ENCODE peak calls at places on chromosomes 7 and 10, in nine cellular contexts. One of them, this sample, is unnamed.

GRCh38 chr7:83677180-83677866 is 28.4 kb upstream of the SEMA3E start:
- DNase-seq in stimulated activated CD4-positive, alpha-beta T cell treated with anti-CD3 and anti-CD28 coated beads, Interleukin-4, amount 100 ng/mL, for 48 hours: no peak
- DNase-seq in ACHN: peak
- DNase-seq in islet precursor cell: peak
- DNase-seq in T-cell: no peak
- DNase-seq in posterior vena cava: no peak
- DNase-seq in nucleus accumbens: no peak
- DNase-seq in Ammon's horn: no peak
- DNase-seq in NCI-H774: no peak
- DNase-seq in this sample: no peak

GRCh38 chr10:21524526-21525366 is 736 bp downstream of the SKIDA1 start:
- DNase-seq in stimulated activated CD4-positive, alpha-beta T cell treated with anti-CD3 and anti-CD28 coated beads, Interleukin-4, amount 100 ng/mL, for 48 hours: no peak
- DNase-seq in ACHN: no peak
- DNase-seq in islet precursor cell: peak
- DNase-seq in T-cell: no peak
- DNase-seq in posterior vena cava: no peak
- DNase-seq in nucleus accumbens: no peak
- DNase-seq in Ammon's horn: peak
- DNase-seq in NCI-H774: no peak
- DNase-seq in this sample: no peak

GRCh38 chr7:27243340-27244163 is 950 bp downstream of the EVX1 start:
- DNase-seq in stimulated activated CD4-positive, alpha-beta T cell treated with anti-CD3 and anti-CD28 coated beads, Interleukin-4, amount 100 ng/mL, for 48 hours: no peak
- DNase-seq in ACHN: no peak
- DNase-seq in islet precursor cell: no peak
- DNase-seq in T-cell: no peak
- DNase-seq in posterior vena cava: no peak
- DNase-seq in nucleus accumbens: no peak
- DNase-seq in Ammon's horn: no peak
- DNase-seq in NCI-H774: no peak
- DNase-seq in this sample: no peak

GRCh38 chr7:85719981-85720963 is 533.4 kb upstream of the SEMA3D start:
- DNase-seq in stimulated activated CD4-positive, alpha-beta T cell treated with anti-CD3 and anti-CD28 coated beads, Interleukin-4, amount 100 ng/mL, for 48 hours: no peak
- DNase-seq in ACHN: peak
- DNase-seq in islet precursor cell: no peak
- DNase-seq in T-cell: no peak
- DNase-seq in posterior vena cava: no peak
- DNase-seq in nucleus accumbens: no peak
- DNase-seq in Ammon's horn: no peak
- DNase-seq in NCI-H774: no peak
- DNase-seq in this sample: no peak

GRCh38 chr7:30237271-30237695 is 47.1 kb upstream of the ZNRF2 start:
- DNase-seq in stimulated activated CD4-positive, alpha-beta T cell treated with anti-CD3 and anti-CD28 coated beads, Interleukin-4, amount 100 ng/mL, for 48 hours: no peak
- DNase-seq in ACHN: no peak
- DNase-seq in islet precursor cell: no peak
- DNase-seq in T-cell: no peak
- DNase-seq in posterior vena cava: no peak
- DNase-seq in nucleus accumbens: no peak
- DNase-seq in Ammon's horn: no peak
- DNase-seq in NCI-H774: peak
- DNase-seq in this sample: no peak

GRCh38 chr7:77348371-77348813 is 67.8 kb downstream of the GSAP start:
- DNase-seq in stimulated activated CD4-positive, alpha-beta T cell treated with anti-CD3 and anti-CD28 coated beads, Interleukin-4, amount 100 ng/mL, for 48 hours: no peak
- DNase-seq in ACHN: peak
- DNase-seq in islet precursor cell: peak
- DNase-seq in T-cell: no peak
- DNase-seq in posterior vena cava: no peak
- DNase-seq in nucleus accumbens: no peak
- DNase-seq in Ammon's horn: no peak
- DNase-seq in NCI-H774: no peak
- DNase-seq in this sample: no peak

GRCh38 chr7:94391716-94392390 is 2.8 kb upstream of the COL1A2 start:
- DNase-seq in stimulated activated CD4-positive, alpha-beta T cell treated with anti-CD3 and anti-CD28 coated beads, Interleukin-4, amount 100 ng/mL, for 48 hours: no peak
- DNase-seq in ACHN: peak
- DNase-seq in islet precursor cell: peak
- DNase-seq in T-cell: no peak
- DNase-seq in posterior vena cava: peak
- DNase-seq in nucleus accumbens: no peak
- DNase-seq in Ammon's horn: no peak
- DNase-seq in NCI-H774: no peak
- DNase-seq in this sample: peak

GRCh38 chr10:124598196-124598595 is 136.6 kb downstream of the LHPP start:
- DNase-seq in stimulated activated CD4-positive, alpha-beta T cell treated with anti-CD3 and anti-CD28 coated beads, Interleukin-4, amount 100 ng/mL, for 48 hours: no peak
- DNase-seq in ACHN: no peak
- DNase-seq in islet precursor cell: no peak
- DNase-seq in T-cell: no peak
- DNase-seq in posterior vena cava: no peak
- DNase-seq in nucleus accumbens: no peak
- DNase-seq in Ammon's horn: no peak
- DNase-seq in NCI-H774: no peak
- DNase-seq in this sample: no peak

GRCh38 chr7:137038706-137039105 is 170.3 kb downstream of the CHRM2 start:
- DNase-seq in stimulated activated CD4-positive, alpha-beta T cell treated with anti-CD3 and anti-CD28 coated beads, Interleukin-4, amount 100 ng/mL, for 48 hours: no peak
- DNase-seq in ACHN: no peak
- DNase-seq in islet precursor cell: no peak
- DNase-seq in T-cell: no peak
- DNase-seq in posterior vena cava: no peak
- DNase-seq in nucleus accumbens: no peak
- DNase-seq in Ammon's horn: no peak
- DNase-seq in NCI-H774: no peak
- DNase-seq in this sample: no peak

GRCh38 chr10:78471326-78471722 is 437.7 kb downstream of the RPS24 start:
- DNase-seq in stimulated activated CD4-positive, alpha-beta T cell treated with anti-CD3 and anti-CD28 coated beads, Interleukin-4, amount 100 ng/mL, for 48 hours: no peak
- DNase-seq in ACHN: no peak
- DNase-seq in islet precursor cell: peak
- DNase-seq in T-cell: no peak
- DNase-seq in posterior vena cava: no peak
- DNase-seq in nucleus accumbens: no peak
- DNase-seq in Ammon's horn: no peak
- DNase-seq in NCI-H774: no peak
- DNase-seq in this sample: peak

GRCh38 chr10:129501652-129502436 is 34.8 kb downstream of the MGMT start:
- DNase-seq in stimulated activated CD4-positive, alpha-beta T cell treated with anti-CD3 and anti-CD28 coated beads, Interleukin-4, amount 100 ng/mL, for 48 hours: no peak
- DNase-seq in ACHN: no peak
- DNase-seq in islet precursor cell: no peak
- DNase-seq in T-cell: no peak
- DNase-seq in posterior vena cava: no peak
- DNase-seq in nucleus accumbens: no peak
- DNase-seq in Ammon's horn: no peak
- DNase-seq in NCI-H774: no peak
- DNase-seq in this sample: no peak

GRCh38 chr10:63573068-63573697 is 52.0 kb downstream of the REEP3 start:
- DNase-seq in stimulated activated CD4-positive, alpha-beta T cell treated with anti-CD3 and anti-CD28 coated beads, Interleukin-4, amount 100 ng/mL, for 48 hours: no peak
- DNase-seq in ACHN: no peak
- DNase-seq in islet precursor cell: no peak
- DNase-seq in T-cell: no peak
- DNase-seq in posterior vena cava: no peak
- DNase-seq in nucleus accumbens: no peak
- DNase-seq in Ammon's horn: no peak
- DNase-seq in NCI-H774: peak
- DNase-seq in this sample: no peak

GRCh38 chr10:75234683-75235374 is 928 bp downstream of the COMTD1 start:
- DNase-seq in stimulated activated CD4-positive, alpha-beta T cell treated with anti-CD3 and anti-CD28 coated beads, Interleukin-4, amount 100 ng/mL, for 48 hours: peak
- DNase-seq in ACHN: no peak
- DNase-seq in islet precursor cell: peak
- DNase-seq in T-cell: no peak
- DNase-seq in posterior vena cava: no peak
- DNase-seq in nucleus accumbens: no peak
- DNase-seq in Ammon's horn: no peak
- DNase-seq in NCI-H774: no peak
- DNase-seq in this sample: peak

GRCh38 chr7:155921804-155922506 is 109.7 kb upstream of the SHH start:
- DNase-seq in stimulated activated CD4-positive, alpha-beta T cell treated with anti-CD3 and anti-CD28 coated beads, Interleukin-4, amount 100 ng/mL, for 48 hours: no peak
- DNase-seq in ACHN: no peak
- DNase-seq in islet precursor cell: peak
- DNase-seq in T-cell: no peak
- DNase-seq in posterior vena cava: peak
- DNase-seq in nucleus accumbens: no peak
- DNase-seq in Ammon's horn: no peak
- DNase-seq in NCI-H774: no peak
- DNase-seq in this sample: no peak

GRCh38 chr10:351770-352318 is 216.6 kb downstream of the ZMYND11 start:
- DNase-seq in stimulated activated CD4-positive, alpha-beta T cell treated with anti-CD3 and anti-CD28 coated beads, Interleukin-4, amount 100 ng/mL, for 48 hours: no peak
- DNase-seq in ACHN: no peak
- DNase-seq in islet precursor cell: peak
- DNase-seq in T-cell: peak
- DNase-seq in posterior vena cava: no peak
- DNase-seq in nucleus accumbens: no peak
- DNase-seq in Ammon's horn: no peak
- DNase-seq in NCI-H774: no peak
- DNase-seq in this sample: peak

GRCh38 chr10:6520138-6520537 is 59.9 kb downstream of the PRKCQ start:
- DNase-seq in stimulated activated CD4-positive, alpha-beta T cell treated with anti-CD3 and anti-CD28 coated beads, Interleukin-4, amount 100 ng/mL, for 48 hours: no peak
- DNase-seq in ACHN: no peak
- DNase-seq in islet precursor cell: no peak
- DNase-seq in T-cell: no peak
- DNase-seq in posterior vena cava: no peak
- DNase-seq in nucleus accumbens: no peak
- DNase-seq in Ammon's horn: no peak
- DNase-seq in NCI-H774: no peak
- DNase-seq in this sample: no peak

GRCh38 chr10:71161429-71161828 is 50.9 kb upstream of the UNC5B start:
- DNase-seq in stimulated activated CD4-positive, alpha-beta T cell treated with anti-CD3 and anti-CD28 coated beads, Interleukin-4, amount 100 ng/mL, for 48 hours: no peak
- DNase-seq in ACHN: peak
- DNase-seq in islet precursor cell: peak
- DNase-seq in T-cell: no peak
- DNase-seq in posterior vena cava: peak
- DNase-seq in nucleus accumbens: no peak
- DNase-seq in Ammon's horn: no peak
- DNase-seq in NCI-H774: no peak
- DNase-seq in this sample: no peak

GRCh38 chr7:158707610-158708009 is 3.0 kb upstream of the NCAPG2 start:
- DNase-seq in stimulated activated CD4-positive, alpha-beta T cell treated with anti-CD3 and anti-CD28 coated beads, Interleukin-4, amount 100 ng/mL, for 48 hours: no peak
- DNase-seq in ACHN: no peak
- DNase-seq in islet precursor cell: no peak
- DNase-seq in T-cell: no peak
- DNase-seq in posterior vena cava: no peak
- DNase-seq in nucleus accumbens: no peak
- DNase-seq in Ammon's horn: no peak
- DNase-seq in NCI-H774: no peak
- DNase-seq in this sample: no peak

GRCh38 chr7:112176693-112177415 is 29.3 kb downstream of the DOCK4 start:
- DNase-seq in stimulated activated CD4-positive, alpha-beta T cell treated with anti-CD3 and anti-CD28 coated beads, Interleukin-4, amount 100 ng/mL, for 48 hours: no peak
- DNase-seq in ACHN: no peak
- DNase-seq in islet precursor cell: no peak
- DNase-seq in T-cell: no peak
- DNase-seq in posterior vena cava: no peak
- DNase-seq in nucleus accumbens: no peak
- DNase-seq in Ammon's horn: no peak
- DNase-seq in NCI-H774: no peak
- DNase-seq in this sample: no peak

GRCh38 chr10:120931423-120931822 is 80.3 kb downstream of the WDR11 start:
- DNase-seq in stimulated activated CD4-positive, alpha-beta T cell treated with anti-CD3 and anti-CD28 coated beads, Interleukin-4, amount 100 ng/mL, for 48 hours: no peak
- DNase-seq in ACHN: no peak
- DNase-seq in islet precursor cell: no peak
- DNase-seq in T-cell: no peak
- DNase-seq in posterior vena cava: no peak
- DNase-seq in nucleus accumbens: no peak
- DNase-seq in Ammon's horn: no peak
- DNase-seq in NCI-H774: no peak
- DNase-seq in this sample: no peak

GRCh38 chr10:60446855-60447254 is 57.2 kb upstream of the ANK3 start:
- DNase-seq in stimulated activated CD4-positive, alpha-beta T cell treated with anti-CD3 and anti-CD28 coated beads, Interleukin-4, amount 100 ng/mL, for 48 hours: no peak
- DNase-seq in ACHN: no peak
- DNase-seq in islet precursor cell: no peak
- DNase-seq in T-cell: no peak
- DNase-seq in posterior vena cava: no peak
- DNase-seq in nucleus accumbens: no peak
- DNase-seq in Ammon's horn: no peak
- DNase-seq in NCI-H774: no peak
- DNase-seq in this sample: no peak

GRCh38 chr10:17200885-17201164 is 647 bp downstream of the TRDMT1 start:
- DNase-seq in stimulated activated CD4-positive, alpha-beta T cell treated with anti-CD3 and anti-CD28 coated beads, Interleukin-4, amount 100 ng/mL, for 48 hours: no peak
- DNase-seq in ACHN: peak
- DNase-seq in islet precursor cell: no peak
- DNase-seq in T-cell: peak
- DNase-seq in posterior vena cava: no peak
- DNase-seq in nucleus accumbens: no peak
- DNase-seq in Ammon's horn: peak
- DNase-seq in NCI-H774: no peak
- DNase-seq in this sample: no peak

GRCh38 chr7:5997210-5997808 is 11.5 kb downstream of the PMS2 start:
- DNase-seq in stimulated activated CD4-positive, alpha-beta T cell treated with anti-CD3 and anti-CD28 coated beads, Interleukin-4, amount 100 ng/mL, for 48 hours: no peak
- DNase-seq in ACHN: peak
- DNase-seq in islet precursor cell: no peak
- DNase-seq in T-cell: peak
- DNase-seq in posterior vena cava: no peak
- DNase-seq in nucleus accumbens: no peak
- DNase-seq in Ammon's horn: peak
- DNase-seq in NCI-H774: peak
- DNase-seq in this sample: no peak

GRCh38 chr7:102195361-102195760 is 91.3 kb upstream of the SH2B2 start:
- DNase-seq in stimulated activated CD4-positive, alpha-beta T cell treated with anti-CD3 and anti-CD28 coated beads, Interleukin-4, amount 100 ng/mL, for 48 hours: no peak
- DNase-seq in ACHN: no peak
- DNase-seq in islet precursor cell: no peak
- DNase-seq in T-cell: no peak
- DNase-seq in posterior vena cava: no peak
- DNase-seq in nucleus accumbens: no peak
- DNase-seq in Ammon's horn: no peak
- DNase-seq in NCI-H774: no peak
- DNase-seq in this sample: no peak

GRCh38 chr10:6072215-6072941 is 10.2 kb upstream of the IL2RA start:
- DNase-seq in stimulated activated CD4-positive, alpha-beta T cell treated with anti-CD3 and anti-CD28 coated beads, Interleukin-4, amount 100 ng/mL, for 48 hours: no peak
- DNase-seq in ACHN: no peak
- DNase-seq in islet precursor cell: no peak
- DNase-seq in T-cell: no peak
- DNase-seq in posterior vena cava: no peak
- DNase-seq in nucleus accumbens: no peak
- DNase-seq in Ammon's horn: no peak
- DNase-seq in NCI-H774: no peak
- DNase-seq in this sample: no peak

GRCh38 chr7:143980746-143981510 is 19.2 kb upstream of the OR6B1 start:
- DNase-seq in stimulated activated CD4-positive, alpha-beta T cell treated with anti-CD3 and anti-CD28 coated beads, Interleukin-4, amount 100 ng/mL, for 48 hours: no peak
- DNase-seq in ACHN: no peak
- DNase-seq in islet precursor cell: no peak
- DNase-seq in T-cell: no peak
- DNase-seq in posterior vena cava: no peak
- DNase-seq in nucleus accumbens: no peak
- DNase-seq in Ammon's horn: no peak
- DNase-seq in NCI-H774: no peak
- DNase-seq in this sample: no peak

GRCh38 chr7:139775829-139776266 is 1.9 kb downstream of the HIPK2 start:
- DNase-seq in stimulated activated CD4-positive, alpha-beta T cell treated with anti-CD3 and anti-CD28 coated beads, Interleukin-4, amount 100 ng/mL, for 48 hours: no peak
- DNase-seq in ACHN: peak
- DNase-seq in islet precursor cell: no peak
- DNase-seq in T-cell: peak
- DNase-seq in posterior vena cava: no peak
- DNase-seq in nucleus accumbens: peak
- DNase-seq in Ammon's horn: peak
- DNase-seq in NCI-H774: peak
- DNase-seq in this sample: peak

GRCh38 chr10:44858017-44858371 is 53.1 kb upstream of the TMEM72 start:
- DNase-seq in stimulated activated CD4-positive, alpha-beta T cell treated with anti-CD3 and anti-CD28 coated beads, Interleukin-4, amount 100 ng/mL, for 48 hours: no peak
- DNase-seq in ACHN: no peak
- DNase-seq in islet precursor cell: no peak
- DNase-seq in T-cell: no peak
- DNase-seq in posterior vena cava: no peak
- DNase-seq in nucleus accumbens: no peak
- DNase-seq in Ammon's horn: no peak
- DNase-seq in NCI-H774: no peak
- DNase-seq in this sample: peak

GRCh38 chr7:101582971-101583370 is 46.1 kb downstream of the MYL10 start:
- DNase-seq in stimulated activated CD4-positive, alpha-beta T cell treated with anti-CD3 and anti-CD28 coated beads, Interleukin-4, amount 100 ng/mL, for 48 hours: no peak
- DNase-seq in ACHN: no peak
- DNase-seq in islet precursor cell: no peak
- DNase-seq in T-cell: no peak
- DNase-seq in posterior vena cava: no peak
- DNase-seq in nucleus accumbens: no peak
- DNase-seq in Ammon's horn: no peak
- DNase-seq in NCI-H774: no peak
- DNase-seq in this sample: peak

GRCh38 chr7:19026888-19027287 is 90.5 kb downstream of the TWIST1 start:
- DNase-seq in stimulated activated CD4-positive, alpha-beta T cell treated with anti-CD3 and anti-CD28 coated beads, Interleukin-4, amount 100 ng/mL, for 48 hours: no peak
- DNase-seq in ACHN: no peak
- DNase-seq in islet precursor cell: no peak
- DNase-seq in T-cell: no peak
- DNase-seq in posterior vena cava: no peak
- DNase-seq in nucleus accumbens: no peak
- DNase-seq in Ammon's horn: no peak
- DNase-seq in NCI-H774: no peak
- DNase-seq in this sample: no peak

GRCh38 chr10:54843085-54843646 is 42.1 kb upstream of the PCDH15 start:
- DNase-seq in stimulated activated CD4-positive, alpha-beta T cell treated with anti-CD3 and anti-CD28 coated beads, Interleukin-4, amount 100 ng/mL, for 48 hours: no peak
- DNase-seq in ACHN: no peak
- DNase-seq in islet precursor cell: no peak
- DNase-seq in T-cell: no peak
- DNase-seq in posterior vena cava: no peak
- DNase-seq in nucleus accumbens: no peak
- DNase-seq in Ammon's horn: no peak
- DNase-seq in NCI-H774: no peak
- DNase-seq in this sample: no peak